ENCODE peak calls at places on chromosomes 7 and 10, in four cellular contexts. One of them, this sample, is unnamed.

GRCh38 chr7:144127714-144128334 is 4.8 kb downstream of the OR2A14 start:
- DNase-seq in GM12865: peak
- DNase-seq in astrocyte of the cerebellum: peak
- DNase-seq in left ventricle myocardium inferior: peak
- DNase-seq in this sample: peak

GRCh38 chr10:97531401-97531985 is 32.8 kb downstream of the UBTD1 start:
- DNase-seq in GM12865: no peak
- DNase-seq in astrocyte of the cerebellum: no peak
- DNase-seq in left ventricle myocardium inferior: no peak
- DNase-seq in this sample: no peak

GRCh38 chr7:90613088-90613498 is 17.0 kb downstream of the CDK14 start:
- DNase-seq in left ventricle myocardium inferior: no peak
- DNase-seq in GM12865: peak
- DNase-seq in astrocyte of the cerebellum: no peak
- DNase-seq in this sample: no peak

GRCh38 chr10:99791831-99792230 is 9.4 kb downstream of the ABCC2 start:
- DNase-seq in astrocyte of the cerebellum: no peak
- DNase-seq in left ventricle myocardium inferior: no peak
- DNase-seq in GM12865: no peak
- DNase-seq in this sample: no peak

GRCh38 chr10:72001026-72001380 is 36.8 kb downstream of the CHST3 start:
- DNase-seq in left ventricle myocardium inferior: no peak
- DNase-seq in GM12865: no peak
- DNase-seq in astrocyte of the cerebellum: no peak
- DNase-seq in this sample: no peak

GRCh38 chr10:27611209-27611608 is 107.1 kb downstream of the RAB18 start:
- DNase-seq in left ventricle myocardium inferior: no peak
- DNase-seq in astrocyte of the cerebellum: no peak
- DNase-seq in GM12865: no peak
- DNase-seq in this sample: peak

GRCh38 chr7:2019693-2020511 is 212.8 kb downstream of the MAD1L1 start:
- DNase-seq in left ventricle myocardium inferior: peak
- DNase-seq in GM12865: peak
- DNase-seq in astrocyte of the cerebellum: peak
- DNase-seq in this sample: peak

GRCh38 chr7:142445019-142445686 is 187.3 kb upstream of the PRSS58 start:
- DNase-seq in astrocyte of the cerebellum: no peak
- DNase-seq in left ventricle myocardium inferior: no peak
- DNase-seq in GM12865: no peak
- DNase-seq in this sample: no peak

GRCh38 chr10:61793760-61794713 is 107.5 kb upstream of the ARID5B start:
- DNase-seq in astrocyte of the cerebellum: peak
- DNase-seq in left ventricle myocardium inferior: no peak
- DNase-seq in GM12865: no peak
- DNase-seq in this sample: peak

GRCh38 chr7:55162476-55162875 is 143.7 kb downstream of the EGFR start:
- DNase-seq in astrocyte of the cerebellum: no peak
- DNase-seq in GM12865: no peak
- DNase-seq in left ventricle myocardium inferior: no peak
- DNase-seq in this sample: no peak

GRCh38 chr10:102604379-102604960 is 39.8 kb upstream of the TRIM8 start:
- DNase-seq in left ventricle myocardium inferior: no peak
- DNase-seq in astrocyte of the cerebellum: peak
- DNase-seq in GM12865: no peak
- DNase-seq in this sample: peak

GRCh38 chr7:90459888-90460287 is 9.6 kb upstream of the PTTG1IP2 start:
- DNase-seq in astrocyte of the cerebellum: no peak
- DNase-seq in left ventricle myocardium inferior: no peak
- DNase-seq in GM12865: no peak
- DNase-seq in this sample: peak

GRCh38 chr7:55288070-55288824 is 76.9 kb upstream of the LANCL2 start:
- DNase-seq in left ventricle myocardium inferior: no peak
- DNase-seq in astrocyte of the cerebellum: no peak
- DNase-seq in GM12865: no peak
- DNase-seq in this sample: peak

GRCh38 chr7:107972986-107973385 is 30.0 kb downstream of the LAMB1 start:
- DNase-seq in astrocyte of the cerebellum: no peak
- DNase-seq in GM12865: no peak
- DNase-seq in left ventricle myocardium inferior: no peak
- DNase-seq in this sample: peak

GRCh38 chr7:127776776-127777390 is 124.9 kb downstream of the SND1 start:
- DNase-seq in left ventricle myocardium inferior: no peak
- DNase-seq in astrocyte of the cerebellum: peak
- DNase-seq in GM12865: no peak
- DNase-seq in this sample: peak

GRCh38 chr7:99293167-99293566 is 20.5 kb downstream of the MYH16 start:
- DNase-seq in left ventricle myocardium inferior: no peak
- DNase-seq in GM12865: no peak
- DNase-seq in astrocyte of the cerebellum: no peak
- DNase-seq in this sample: no peak

GRCh38 chr10:47346572-47347302 is 1.4 kb upstream of the RBP3 start:
- DNase-seq in left ventricle myocardium inferior: no peak
- DNase-seq in GM12865: no peak
- DNase-seq in astrocyte of the cerebellum: no peak
- DNase-seq in this sample: peak

GRCh38 chr7:128389815-128390329 is 19.9 kb downstream of the IMPDH1 start:
- DNase-seq in astrocyte of the cerebellum: no peak
- DNase-seq in GM12865: no peak
- DNase-seq in left ventricle myocardium inferior: no peak
- DNase-seq in this sample: no peak

GRCh38 chr10:104327745-104328635 is 10.3 kb downstream of the ITPRIP start:
- DNase-seq in left ventricle myocardium inferior: no peak
- DNase-seq in astrocyte of the cerebellum: peak
- DNase-seq in GM12865: no peak
- DNase-seq in this sample: peak

GRCh38 chr7:44977304-44977858 is 1.4 kb downstream of the MYO1G start:
- DNase-seq in astrocyte of the cerebellum: no peak
- DNase-seq in GM12865: peak
- DNase-seq in left ventricle myocardium inferior: no peak
- DNase-seq in this sample: no peak

GRCh38 chr7:138000081-138000701 is 1.7 kb downstream of the CREB3L2 start:
- DNase-seq in GM12865: peak
- DNase-seq in astrocyte of the cerebellum: peak
- DNase-seq in left ventricle myocardium inferior: peak
- DNase-seq in this sample: peak

GRCh38 chr7:22393825-22394458 is 37.0 kb upstream of the RAPGEF5 start:
- DNase-seq in left ventricle myocardium inferior: no peak
- DNase-seq in GM12865: no peak
- DNase-seq in astrocyte of the cerebellum: no peak
- DNase-seq in this sample: no peak

GRCh38 chr7:96665689-96666088 is 44.0 kb downstream of the SEM1 start:
- DNase-seq in GM12865: no peak
- DNase-seq in astrocyte of the cerebellum: no peak
- DNase-seq in left ventricle myocardium inferior: no peak
- DNase-seq in this sample: no peak

GRCh38 chr7:85673881-85674280 is 487.0 kb upstream of the SEMA3D start:
- DNase-seq in left ventricle myocardium inferior: no peak
- DNase-seq in astrocyte of the cerebellum: no peak
- DNase-seq in GM12865: no peak
- DNase-seq in this sample: no peak

GRCh38 chr10:114363745-114364460 is 40.4 kb downstream of the AFAP1L2 start:
- DNase-seq in left ventricle myocardium inferior: no peak
- DNase-seq in GM12865: no peak
- DNase-seq in astrocyte of the cerebellum: no peak
- DNase-seq in this sample: no peak

GRCh38 chr10:69696073-69696731 is 66.2 kb downstream of the FAM241B start:
- DNase-seq in GM12865: no peak
- DNase-seq in astrocyte of the cerebellum: peak
- DNase-seq in left ventricle myocardium inferior: peak
- DNase-seq in this sample: peak

GRCh38 chr7:22351329-22351692 is 5.6 kb downstream of the RAPGEF5 start:
- DNase-seq in left ventricle myocardium inferior: no peak
- DNase-seq in GM12865: peak
- DNase-seq in astrocyte of the cerebellum: no peak
- DNase-seq in this sample: peak

GRCh38 chr7:34687529-34687928 is 29.5 kb downstream of the NPSR1 start:
- DNase-seq in left ventricle myocardium inferior: no peak
- DNase-seq in GM12865: no peak
- DNase-seq in astrocyte of the cerebellum: no peak
- DNase-seq in this sample: no peak

DNA sequence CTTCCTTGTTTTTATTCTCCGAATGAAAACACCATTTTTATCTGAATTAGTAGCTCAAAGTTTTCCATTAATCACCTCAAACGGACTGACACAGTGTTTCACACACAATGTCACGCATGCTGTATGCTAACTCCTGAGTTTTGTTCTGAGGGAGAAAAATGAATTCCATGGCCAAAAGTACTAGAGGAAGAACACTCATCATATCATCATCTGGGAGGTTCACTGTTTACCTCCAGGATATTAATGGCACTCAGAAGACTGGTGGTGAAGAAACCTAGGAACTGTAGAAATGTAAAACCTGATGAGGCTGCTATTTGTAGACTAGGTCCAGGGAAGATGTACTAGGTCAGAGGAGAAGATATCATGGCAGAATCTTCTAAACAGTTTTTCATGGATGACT is 395.6 kb upstream of the ETV1 start:
- DNase-seq in left ventricle myocardium inferior: no peak
- DNase-seq in astrocyte of the cerebellum: no peak
- DNase-seq in GM12865: no peak
- DNase-seq in this sample: no peak
- TF ChIP-seq CTCF in left ventricle myocardium inferior: no peak
- TF ChIP-seq CTCF in astrocyte of the cerebellum: no peak
- TF ChIP-seq CTCF in GM12865: no peak
- TF ChIP-seq CTCF in this sample: no peak

DNA sequence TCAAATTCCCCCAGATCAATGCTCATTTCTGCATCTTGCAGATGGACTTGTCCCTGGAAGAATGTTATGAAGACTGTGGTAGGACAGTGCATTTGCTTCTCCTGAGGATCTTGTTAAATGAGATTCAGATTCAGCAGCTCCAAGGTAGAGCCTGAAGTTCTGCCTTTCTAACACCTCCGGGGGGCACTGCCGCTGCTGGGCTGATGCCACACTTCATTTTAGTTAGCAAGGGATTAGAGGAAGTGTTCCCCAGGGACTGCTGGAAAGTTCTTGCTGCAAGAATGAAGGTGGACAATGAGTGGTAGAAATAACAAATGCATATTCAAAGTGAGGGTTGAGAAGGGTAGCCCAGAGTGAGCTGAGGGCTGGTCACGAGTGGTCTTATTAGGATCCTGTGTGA is 434.3 kb upstream of the AKR1E2 start:
- DNase-seq in left ventricle myocardium inferior: no peak
- DNase-seq in astrocyte of the cerebellum: no peak
- DNase-seq in GM12865: peak
- DNase-seq in this sample: no peak
- TF ChIP-seq CTCF in left ventricle myocardium inferior: no peak
- TF ChIP-seq CTCF in astrocyte of the cerebellum: no peak
- TF ChIP-seq CTCF in GM12865: no peak
- TF ChIP-seq CTCF in this sample: no peak

GRCh38 chr7:148296994-148297644 is 293.4 kb upstream of the C7orf33 start:
- DNase-seq in left ventricle myocardium inferior: no peak
- DNase-seq in GM12865: no peak
- DNase-seq in astrocyte of the cerebellum: no peak
- DNase-seq in this sample: peak
- TF ChIP-seq CTCF in left ventricle myocardium inferior: no peak
- TF ChIP-seq CTCF in GM12865: no peak
- TF ChIP-seq CTCF in astrocyte of the cerebellum: no peak
- TF ChIP-seq CTCF in this sample: no peak

GRCh38 chr10:7707858-7708622 is 4.9 kb downstream of the ITIH2 start:
- DNase-seq in astrocyte of the cerebellum: no peak
- DNase-seq in left ventricle myocardium inferior: no peak
- DNase-seq in GM12865: no peak
- DNase-seq in this sample: no peak

GRCh38 chr10:7708832-7709231 is 5.7 kb downstream of the ITIH2 start:
- DNase-seq in GM12865: no peak
- DNase-seq in astrocyte of the cerebellum: no peak
- DNase-seq in left ventricle myocardium inferior: no peak
- DNase-seq in this sample: no peak

GRCh38 chr10:7706534-7707073 is 3.5 kb downstream of the ITIH2 start:
- DNase-seq in astrocyte of the cerebellum: no peak
- DNase-seq in left ventricle myocardium inferior: no peak
- DNase-seq in GM12865: no peak
- DNase-seq in this sample: no peak

GRCh38 chr10:7707102-7707501 is 4.0 kb downstream of the ITIH2 start:
- DNase-seq in astrocyte of the cerebellum: no peak
- DNase-seq in left ventricle myocardium inferior: no peak
- DNase-seq in GM12865: no peak
- DNase-seq in this sample: no peak

GRCh38 chr10:7710446-7710845 is 7.3 kb downstream of the ITIH2 start:
- DNase-seq in left ventricle myocardium inferior: no peak
- DNase-seq in GM12865: no peak
- DNase-seq in astrocyte of the cerebellum: no peak
- DNase-seq in this sample: no peak
- TF ChIP-seq CTCF in left ventricle myocardium inferior: no peak
- TF ChIP-seq CTCF in GM12865: no peak
- TF ChIP-seq CTCF in astrocyte of the cerebellum: no peak
- TF ChIP-seq CTCF in this sample: no peak

This sample was measured in MCF 10A.